ENCODE peak calls at places on chromosomes 3 and 15, in ten cellular contexts. One of them, this sample, is unnamed.

GRCh38 chr3:56787258-56787777 is 14.4 kb downstream of the ARHGEF3 start:
- DNase-seq in substantia nigra: no peak
- DNase-seq in mammary epithelial cell: no peak
- DNase-seq in OCI-LY7: peak; percentile 24
- DNase-seq in SW480: no peak
- DNase-seq in psoas muscle: no peak
- DNase-seq in NCI-H2171 treated with DMSO at 0.1 percent for 48 hours: no peak
- DNase-seq in fibroblast of mammary gland: no peak
- DNase-seq in mucosa of descending colon: no peak
- DNase-seq in effector memory CD8-positive, alpha-beta T cell: no peak
- DNase-seq in this sample: no peak

GRCh38 chr3:74787008-74787407 is 172.5 kb upstream of the CNTN3 start:
- DNase-seq in mammary epithelial cell: no peak
- DNase-seq in mucosa of descending colon: no peak
- DNase-seq in SW480: no peak
- DNase-seq in fibroblast of mammary gland: no peak
- DNase-seq in OCI-LY7: no peak
- DNase-seq in substantia nigra: no peak
- DNase-seq in psoas muscle: no peak
- DNase-seq in effector memory CD8-positive, alpha-beta T cell: no peak
- DNase-seq in NCI-H2171 treated with DMSO at 0.1 percent for 48 hours: no peak
- DNase-seq in this sample: peak; percentile 51

GRCh38 chr3:147218976-147219375 is 187.4 kb downstream of the ZIC4 start:
- DNase-seq in mucosa of descending colon: no peak
- DNase-seq in NCI-H2171 treated with DMSO at 0.1 percent for 48 hours: no peak
- DNase-seq in psoas muscle: no peak
- DNase-seq in fibroblast of mammary gland: peak; percentile 19
- DNase-seq in OCI-LY7: no peak
- DNase-seq in effector memory CD8-positive, alpha-beta T cell: no peak
- DNase-seq in SW480: no peak
- DNase-seq in mammary epithelial cell: no peak
- DNase-seq in substantia nigra: no peak
- DNase-seq in this sample: peak; percentile 3

GRCh38 chr15:40142428-40142827 is 18.4 kb upstream of the BUB1B start:
- DNase-seq in NCI-H2171 treated with DMSO at 0.1 percent for 48 hours: no peak
- DNase-seq in SW480: no peak
- DNase-seq in effector memory CD8-positive, alpha-beta T cell: no peak
- DNase-seq in mucosa of descending colon: no peak
- DNase-seq in OCI-LY7: no peak
- DNase-seq in mammary epithelial cell: no peak
- DNase-seq in psoas muscle: no peak
- DNase-seq in substantia nigra: no peak
- DNase-seq in fibroblast of mammary gland: no peak
- DNase-seq in this sample: no peak

GRCh38 chr15:74173545-74174215 is at the start of gene ISLR:
- DNase-seq in fibroblast of mammary gland: peak; percentile 69
- DNase-seq in mucosa of descending colon: no peak
- DNase-seq in SW480: peak; percentile 17
- DNase-seq in mammary epithelial cell: no peak
- DNase-seq in substantia nigra: no peak
- DNase-seq in OCI-LY7: no peak
- DNase-seq in effector memory CD8-positive, alpha-beta T cell: no peak
- DNase-seq in NCI-H2171 treated with DMSO at 0.1 percent for 48 hours: no peak
- DNase-seq in psoas muscle: peak; percentile 72
- DNase-seq in this sample: no peak

GRCh38 chr3:186152889-186153292 is 44.0 kb upstream of the ETV5 start:
- DNase-seq in substantia nigra: no peak
- DNase-seq in effector memory CD8-positive, alpha-beta T cell: no peak
- DNase-seq in NCI-H2171 treated with DMSO at 0.1 percent for 48 hours: no peak
- DNase-seq in OCI-LY7: peak; percentile 89
- DNase-seq in fibroblast of mammary gland: no peak
- DNase-seq in mucosa of descending colon: no peak
- DNase-seq in mammary epithelial cell: no peak
- DNase-seq in SW480: no peak
- DNase-seq in psoas muscle: no peak
- DNase-seq in this sample: no peak

GRCh38 chr3:194575484-194576210 is 57.6 kb downstream of the TMEM44 start:
- DNase-seq in effector memory CD8-positive, alpha-beta T cell: no peak
- DNase-seq in psoas muscle: peak; percentile 54
- DNase-seq in SW480: no peak
- DNase-seq in fibroblast of mammary gland: peak; percentile 96
- DNase-seq in NCI-H2171 treated with DMSO at 0.1 percent for 48 hours: no peak
- DNase-seq in mucosa of descending colon: no peak
- DNase-seq in OCI-LY7: no peak
- DNase-seq in mammary epithelial cell: no peak
- DNase-seq in substantia nigra: no peak
- DNase-seq in this sample: no peak

GRCh38 chr3:104805042-104805441 is 561.7 kb upstream of the ALCAM start:
- DNase-seq in substantia nigra: no peak
- DNase-seq in psoas muscle: no peak
- DNase-seq in effector memory CD8-positive, alpha-beta T cell: no peak
- DNase-seq in SW480: no peak
- DNase-seq in mucosa of descending colon: no peak
- DNase-seq in OCI-LY7: no peak
- DNase-seq in NCI-H2171 treated with DMSO at 0.1 percent for 48 hours: peak; percentile 62
- DNase-seq in fibroblast of mammary gland: no peak
- DNase-seq in mammary epithelial cell: no peak
- DNase-seq in this sample: no peak

GRCh38 chr3:16811950-16812349 is 72.8 kb upstream of the PLCL2 start:
- DNase-seq in NCI-H2171 treated with DMSO at 0.1 percent for 48 hours: no peak
- DNase-seq in SW480: no peak
- DNase-seq in fibroblast of mammary gland: no peak
- DNase-seq in mucosa of descending colon: no peak
- DNase-seq in substantia nigra: no peak
- DNase-seq in OCI-LY7: no peak
- DNase-seq in effector memory CD8-positive, alpha-beta T cell: no peak
- DNase-seq in psoas muscle: no peak
- DNase-seq in mammary epithelial cell: no peak
- DNase-seq in this sample: no peak

GRCh38 chr3:103337179-103337845 is 902.5 kb downstream of the ZPLD1 start:
- DNase-seq in psoas muscle: no peak
- DNase-seq in fibroblast of mammary gland: no peak
- DNase-seq in OCI-LY7: no peak
- DNase-seq in mammary epithelial cell: no peak
- DNase-seq in SW480: no peak
- DNase-seq in mucosa of descending colon: no peak
- DNase-seq in substantia nigra: no peak
- DNase-seq in effector memory CD8-positive, alpha-beta T cell: no peak
- DNase-seq in NCI-H2171 treated with DMSO at 0.1 percent for 48 hours: peak; percentile 91
- DNase-seq in this sample: no peak

GRCh38 chr3:42088803-42089520 is 2.2 kb upstream of the TRAK1 start:
- DNase-seq in substantia nigra: no peak
- DNase-seq in SW480: no peak
- DNase-seq in NCI-H2171 treated with DMSO at 0.1 percent for 48 hours: no peak
- DNase-seq in effector memory CD8-positive, alpha-beta T cell: no peak
- DNase-seq in psoas muscle: no peak
- DNase-seq in mammary epithelial cell: no peak
- DNase-seq in OCI-LY7: no peak
- DNase-seq in mucosa of descending colon: no peak
- DNase-seq in fibroblast of mammary gland: no peak
- DNase-seq in this sample: no peak

GRCh38 chr3:178895178-178895789 is 176.3 kb downstream of the ZMAT3 start:
- DNase-seq in mucosa of descending colon: no peak
- DNase-seq in effector memory CD8-positive, alpha-beta T cell: no peak
- DNase-seq in NCI-H2171 treated with DMSO at 0.1 percent for 48 hours: no peak
- DNase-seq in substantia nigra: no peak
- DNase-seq in OCI-LY7: no peak
- DNase-seq in SW480: no peak
- DNase-seq in mammary epithelial cell: no peak
- DNase-seq in psoas muscle: no peak
- DNase-seq in fibroblast of mammary gland: no peak
- DNase-seq in this sample: no peak

GRCh38 chr3:48795997-48796732 is 51.5 kb downstream of the PRKAR2A start:
- DNase-seq in fibroblast of mammary gland: no peak
- DNase-seq in mucosa of descending colon: no peak
- DNase-seq in NCI-H2171 treated with DMSO at 0.1 percent for 48 hours: no peak
- DNase-seq in SW480: no peak
- DNase-seq in substantia nigra: no peak
- DNase-seq in OCI-LY7: no peak
- DNase-seq in effector memory CD8-positive, alpha-beta T cell: no peak
- DNase-seq in mammary epithelial cell: no peak
- DNase-seq in psoas muscle: no peak
- DNase-seq in this sample: no peak

GRCh38 chr15:96343529-96344072 is 13.1 kb downstream of the NR2F2 start:
- DNase-seq in NCI-H2171 treated with DMSO at 0.1 percent for 48 hours: no peak
- DNase-seq in substantia nigra: no peak
- DNase-seq in fibroblast of mammary gland: no peak
- DNase-seq in mucosa of descending colon: no peak
- DNase-seq in effector memory CD8-positive, alpha-beta T cell: no peak
- DNase-seq in SW480: no peak
- DNase-seq in psoas muscle: peak; percentile 50
- DNase-seq in OCI-LY7: no peak
- DNase-seq in mammary epithelial cell: no peak
- DNase-seq in this sample: no peak

GRCh38 chr3:149221783-149222517 is at the start of gene CP:
- DNase-seq in NCI-H2171 treated with DMSO at 0.1 percent for 48 hours: no peak
- DNase-seq in psoas muscle: no peak
- DNase-seq in substantia nigra: no peak
- DNase-seq in OCI-LY7: no peak
- DNase-seq in effector memory CD8-positive, alpha-beta T cell: no peak
- DNase-seq in fibroblast of mammary gland: no peak
- DNase-seq in mucosa of descending colon: no peak
- DNase-seq in SW480: no peak
- DNase-seq in mammary epithelial cell: no peak
- DNase-seq in this sample: peak; percentile 39

GRCh38 chr15:55823191-55823670 is 80.3 kb upstream of the PRTG start:
- DNase-seq in NCI-H2171 treated with DMSO at 0.1 percent for 48 hours: no peak
- DNase-seq in fibroblast of mammary gland: peak; percentile 94
- DNase-seq in psoas muscle: no peak
- DNase-seq in mucosa of descending colon: no peak
- DNase-seq in effector memory CD8-positive, alpha-beta T cell: no peak
- DNase-seq in SW480: no peak
- DNase-seq in mammary epithelial cell: peak; percentile 59
- DNase-seq in OCI-LY7: no peak
- DNase-seq in substantia nigra: no peak
- DNase-seq in this sample: no peak

GRCh38 chr3:11995061-11995460 is 9.1 kb upstream of the SYN2 start:
- DNase-seq in mammary epithelial cell: no peak
- DNase-seq in psoas muscle: no peak
- DNase-seq in effector memory CD8-positive, alpha-beta T cell: no peak
- DNase-seq in substantia nigra: no peak
- DNase-seq in fibroblast of mammary gland: no peak
- DNase-seq in NCI-H2171 treated with DMSO at 0.1 percent for 48 hours: peak; percentile 90
- DNase-seq in OCI-LY7: no peak
- DNase-seq in mucosa of descending colon: no peak
- DNase-seq in SW480: peak; percentile 17
- DNase-seq in this sample: no peak

GRCh38 chr3:23874359-23875120 is 42.2 kb downstream of the NKIRAS1 start:
- DNase-seq in psoas muscle: no peak
- DNase-seq in effector memory CD8-positive, alpha-beta T cell: no peak
- DNase-seq in mucosa of descending colon: no peak
- DNase-seq in SW480: no peak
- DNase-seq in fibroblast of mammary gland: peak; percentile 78
- DNase-seq in substantia nigra: no peak
- DNase-seq in NCI-H2171 treated with DMSO at 0.1 percent for 48 hours: no peak
- DNase-seq in OCI-LY7: no peak
- DNase-seq in mammary epithelial cell: peak; percentile 77
- DNase-seq in this sample: no peak

GRCh38 chr3:124496066-124496465 is 234.2 kb upstream of the UMPS start:
- DNase-seq in fibroblast of mammary gland: no peak
- DNase-seq in mammary epithelial cell: no peak
- DNase-seq in effector memory CD8-positive, alpha-beta T cell: no peak
- DNase-seq in SW480: no peak
- DNase-seq in NCI-H2171 treated with DMSO at 0.1 percent for 48 hours: no peak
- DNase-seq in mucosa of descending colon: no peak
- DNase-seq in psoas muscle: no peak
- DNase-seq in OCI-LY7: peak; percentile 11
- DNase-seq in substantia nigra: no peak
- DNase-seq in this sample: no peak

GRCh38 chr3:16279010-16279409 is 14.0 kb downstream of the OXNAD1 start:
- DNase-seq in psoas muscle: no peak
- DNase-seq in effector memory CD8-positive, alpha-beta T cell: no peak
- DNase-seq in mammary epithelial cell: no peak
- DNase-seq in NCI-H2171 treated with DMSO at 0.1 percent for 48 hours: no peak
- DNase-seq in substantia nigra: no peak
- DNase-seq in SW480: no peak
- DNase-seq in mucosa of descending colon: no peak
- DNase-seq in OCI-LY7: no peak
- DNase-seq in fibroblast of mammary gland: no peak
- DNase-seq in this sample: no peak

GRCh38 chr3:48536787-48537186 is 19.8 kb downstream of the PFKFB4 start:
- DNase-seq in NCI-H2171 treated with DMSO at 0.1 percent for 48 hours: no peak
- DNase-seq in effector memory CD8-positive, alpha-beta T cell: no peak
- DNase-seq in substantia nigra: no peak
- DNase-seq in fibroblast of mammary gland: no peak
- DNase-seq in mammary epithelial cell: no peak
- DNase-seq in OCI-LY7: no peak
- DNase-seq in mucosa of descending colon: no peak
- DNase-seq in SW480: no peak
- DNase-seq in psoas muscle: no peak
- DNase-seq in this sample: no peak

GRCh38 chr15:31049682-31050606 is 51.6 kb downstream of the TRPM1 start:
- DNase-seq in NCI-H2171 treated with DMSO at 0.1 percent for 48 hours: no peak
- DNase-seq in fibroblast of mammary gland: no peak
- DNase-seq in psoas muscle: no peak
- DNase-seq in mucosa of descending colon: no peak
- DNase-seq in OCI-LY7: peak; percentile 8
- DNase-seq in mammary epithelial cell: no peak
- DNase-seq in effector memory CD8-positive, alpha-beta T cell: no peak
- DNase-seq in SW480: no peak
- DNase-seq in substantia nigra: no peak
- DNase-seq in this sample: no peak

GRCh38 chr3:71208273-71209095 is 375.0 kb downstream of the FOXP1 start:
- DNase-seq in effector memory CD8-positive, alpha-beta T cell: no peak
- DNase-seq in NCI-H2171 treated with DMSO at 0.1 percent for 48 hours: peak; percentile 58
- DNase-seq in OCI-LY7: no peak
- DNase-seq in substantia nigra: no peak
- DNase-seq in SW480: peak; percentile 44
- DNase-seq in mammary epithelial cell: no peak
- DNase-seq in mucosa of descending colon: no peak
- DNase-seq in fibroblast of mammary gland: no peak
- DNase-seq in psoas muscle: no peak
- DNase-seq in this sample: no peak

GRCh38 chr15:49881866-49882265 is 237.2 kb downstream of the ATP8B4 start:
- DNase-seq in effector memory CD8-positive, alpha-beta T cell: no peak
- DNase-seq in SW480: no peak
- DNase-seq in OCI-LY7: no peak
- DNase-seq in mucosa of descending colon: no peak
- DNase-seq in fibroblast of mammary gland: no peak
- DNase-seq in psoas muscle: no peak
- DNase-seq in NCI-H2171 treated with DMSO at 0.1 percent for 48 hours: no peak
- DNase-seq in substantia nigra: no peak
- DNase-seq in mammary epithelial cell: no peak
- DNase-seq in this sample: no peak

GRCh38 chr3:183265157-183265642 is 12.1 kb downstream of the B3GNT5 start:
- DNase-seq in OCI-LY7: no peak
- DNase-seq in effector memory CD8-positive, alpha-beta T cell: no peak
- DNase-seq in mammary epithelial cell: no peak
- DNase-seq in fibroblast of mammary gland: peak; percentile 74
- DNase-seq in substantia nigra: peak; percentile 40
- DNase-seq in mucosa of descending colon: no peak
- DNase-seq in SW480: peak; percentile 68
- DNase-seq in psoas muscle: no peak
- DNase-seq in NCI-H2171 treated with DMSO at 0.1 percent for 48 hours: no peak
- DNase-seq in this sample: no peak

GRCh38 chr3:19885468-19885867 is 48.5 kb downstream of the EFHB start:
- DNase-seq in OCI-LY7: peak; percentile 56
- DNase-seq in psoas muscle: no peak
- DNase-seq in effector memory CD8-positive, alpha-beta T cell: peak; percentile 9
- DNase-seq in mammary epithelial cell: peak; percentile 13
- DNase-seq in fibroblast of mammary gland: peak; percentile 49
- DNase-seq in NCI-H2171 treated with DMSO at 0.1 percent for 48 hours: no peak
- DNase-seq in mucosa of descending colon: no peak
- DNase-seq in substantia nigra: no peak
- DNase-seq in SW480: peak; percentile 36
- DNase-seq in this sample: peak; percentile 6

GRCh38 chr3:159969-160368 is 36.6 kb upstream of the CHL1 start:
- DNase-seq in fibroblast of mammary gland: no peak
- DNase-seq in effector memory CD8-positive, alpha-beta T cell: no peak
- DNase-seq in psoas muscle: no peak
- DNase-seq in mucosa of descending colon: no peak
- DNase-seq in SW480: no peak
- DNase-seq in substantia nigra: no peak
- DNase-seq in OCI-LY7: no peak
- DNase-seq in NCI-H2171 treated with DMSO at 0.1 percent for 48 hours: no peak
- DNase-seq in mammary epithelial cell: no peak
- DNase-seq in this sample: no peak

GRCh38 chr15:28921925-28922711 is 36.3 kb downstream of the APBA2 start:
- DNase-seq in fibroblast of mammary gland: no peak
- DNase-seq in psoas muscle: no peak
- DNase-seq in effector memory CD8-positive, alpha-beta T cell: no peak
- DNase-seq in substantia nigra: no peak
- DNase-seq in mucosa of descending colon: no peak
- DNase-seq in OCI-LY7: no peak
- DNase-seq in SW480: no peak
- DNase-seq in mammary epithelial cell: no peak
- DNase-seq in NCI-H2171 treated with DMSO at 0.1 percent for 48 hours: no peak
- DNase-seq in this sample: peak; percentile 26

This sample was measured in neuronal stem cell.